ENCODE peak calls at places on chromosomes 3 and 15, in nine cellular contexts. D is SJSA1; U is CD8-positive, alpha-beta memory T cell; Q is adrenal gland; T is aorta; Z is left ventricle myocardium inferior; P is CD8-positive, alpha-beta T cell; A is psoas muscle; O is hepatocyte. R is an unnamed sample.

GRCh38 chr3:157330206-157330605 is 106.4 kb upstream of the PTX3 start:
- DNase-seq in D (no peak), U (no peak), Q (no peak), T (no peak), Z (no peak), P (no peak), A (no peak), O (no peak), R (no peak)

GRCh38 chr15:35690698-35691116 is 144.7 kb upstream of the DPH6 start:
- DNase-seq in D (no peak), U (no peak), Q (no peak), T (no peak), Z (no peak), P (no peak), A (no peak), O (peak; percentile 38), R (no peak)

GRCh38 chr3:156554515-156554841 is 439 bp downstream of the SSR3 start:
- DNase-seq in D (no peak), U (no peak), Q (no peak), T (no peak), Z (no peak), P (no peak), A (no peak), O (no peak), R (no peak)

GRCh38 chr15:70023064-70023768 is 74.5 kb downstream of the TLE3 start:
- DNase-seq in D (peak; percentile 84), U (peak; percentile 89), Q (no peak), T (no peak), Z (no peak), P (peak; percentile 28), A (no peak), O (peak; percentile 22), R (no peak)

GRCh38 chr3:67008388-67008787 is 10.3 kb downstream of the KBTBD8 start:
- DNase-seq in D (no peak), U (no peak), Q (no peak), T (no peak), Z (no peak), P (no peak), A (no peak), O (no peak), R (no peak)

GRCh38 chr3:124483915-124484470 is 246.3 kb upstream of the UMPS start:
- DNase-seq in D (no peak), U (no peak), Q (no peak), T (no peak), Z (no peak), P (no peak), A (no peak), O (no peak), R (no peak)

GRCh38 chr15:40441012-40441735 is 421 bp downstream of the BAHD1 start:
- DNase-seq in D (peak; percentile 38), U (no peak), Q (no peak), T (no peak), Z (no peak), P (no peak), A (no peak), O (peak; percentile 57), R (no peak)

GRCh38 chr15:41981373-41982132 is 9.2 kb upstream of the EHD4 start:
- DNase-seq in D (no peak), U (no peak), Q (no peak), T (no peak), Z (no peak), P (no peak), A (peak; percentile 7), O (no peak), R (no peak)

GRCh38 chr3:160287666-160288065 is 62.4 kb downstream of the C3orf80 start:
- DNase-seq in D (no peak), U (no peak), Q (no peak), T (no peak), Z (no peak), P (no peak), A (no peak), O (no peak), R (no peak)

GRCh38 chr15:38885477-38885952 is 320.9 kb upstream of the RASGRP1 start:
- DNase-seq in D (peak; percentile 15), U (no peak), Q (no peak), T (no peak), Z (no peak), P (no peak), A (no peak), O (no peak), R (no peak)

GRCh38 chr3:156776046-156776445 is 50.1 kb upstream of the LEKR1 start:
- DNase-seq in D (no peak), U (no peak), Q (no peak), T (no peak), Z (no peak), P (no peak), A (no peak), O (no peak), R (no peak)

GRCh38 chr3:130644600-130645232 is 101.9 kb downstream of the PIK3R4 start:
- DNase-seq in D (no peak), U (no peak), Q (no peak), T (no peak), Z (no peak), P (no peak), A (no peak), O (no peak), R (no peak)

GRCh38 chr3:147915057-147915456 is 505.9 kb downstream of the ZIC1 start:
- DNase-seq in D (no peak), U (no peak), Q (no peak), T (no peak), Z (no peak), P (no peak), A (no peak), O (no peak), R (no peak)

GRCh38 chr3:128845119-128845518 is 34.3 kb upstream of the ACAD9 start:
- DNase-seq in D (peak; percentile 6), U (no peak), Q (no peak), T (no peak), Z (no peak), P (no peak), A (no peak), O (no peak), R (no peak)

GRCh38 chr15:63436872-63437375 is 55.3 kb upstream of the CA12 start:
- DNase-seq in D (peak; percentile 90), U (peak; percentile 79), Q (peak; percentile 79), T (peak; percentile 91), Z (peak; percentile 86), P (peak; percentile 70), A (peak; percentile 90), O (peak; percentile 92), R (peak; percentile 25)

GRCh38 chr15:77034620-77035467 is 36.1 kb downstream of the TSPAN3 start:
- DNase-seq in D (no peak), U (peak; percentile 57), Q (peak; percentile 40), T (peak; percentile 84), Z (no peak), P (no peak), A (peak; percentile 73), O (peak; percentile 46), R (no peak)

DNA sequence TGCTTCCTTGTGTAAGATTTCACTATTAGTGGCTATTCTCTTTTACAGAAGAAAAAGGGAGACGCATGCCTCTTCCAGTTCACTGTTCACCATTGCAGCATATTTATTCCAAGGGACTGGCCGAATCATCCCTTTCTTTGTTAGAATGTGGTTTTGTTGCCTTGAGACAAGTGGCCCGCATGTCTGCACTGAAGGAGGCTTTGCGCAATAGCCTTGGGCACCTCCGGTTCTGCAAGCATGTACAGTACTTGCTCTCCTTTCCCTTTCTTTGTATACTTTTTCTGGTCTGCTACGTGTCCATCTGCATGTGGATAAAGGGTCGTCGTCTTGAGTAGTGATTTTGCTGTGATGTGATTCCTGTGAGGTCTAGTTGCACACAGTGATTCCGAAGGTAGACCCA is 43.0 kb downstream of the FLNB start:
- DNase-seq in D (peak; percentile 76), U (no peak), Q (peak; percentile 63), T (no peak), Z (no peak), P (no peak), A (no peak), O (peak; percentile 58), R (no peak)
- H3K27ac ChIP-seq in D (peak overlapping the region; percentile 94), U (no peak overlapping the region), Q (peak overlapping the region; percentile 80), T (no peak overlapping the region), Z (peak overlapping the region; percentile 78), P (no peak overlapping the region), A (no peak overlapping the region), O (peak overlapping the region; percentile 98), R (no peak overlapping the region)

DNA sequence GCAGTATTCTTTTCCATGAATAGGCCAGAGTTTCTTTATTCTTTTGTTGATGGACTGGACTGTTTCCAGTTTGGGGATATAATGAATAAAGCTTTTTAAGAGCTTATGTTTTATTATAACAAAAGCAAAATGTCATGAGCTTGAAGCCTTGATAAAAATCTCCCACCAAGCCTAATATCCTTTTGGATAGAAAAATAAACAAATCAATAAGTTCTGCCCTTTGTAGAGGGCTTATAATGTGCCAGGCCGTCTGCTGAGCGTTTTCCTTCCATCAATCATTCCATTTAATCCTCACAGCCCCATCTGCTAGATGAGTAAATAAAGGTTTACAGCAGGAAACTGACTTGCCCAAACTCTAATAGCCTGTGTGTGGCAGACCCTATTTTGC is 21.4 kb upstream of the RFTN1 start:
- DNase-seq in D (no peak), U (no peak), Q (no peak), T (no peak), Z (no peak), P (no peak), A (no peak), O (no peak), R (no peak)
- H3K27ac ChIP-seq in D (no peak overlapping the region), U (no peak overlapping the region), Q (no peak overlapping the region), T (no peak overlapping the region), Z (no peak overlapping the region), P (no peak overlapping the region), A (peak overlapping the region; percentile 9), O (no peak overlapping the region), R (no peak overlapping the region)

DNA sequence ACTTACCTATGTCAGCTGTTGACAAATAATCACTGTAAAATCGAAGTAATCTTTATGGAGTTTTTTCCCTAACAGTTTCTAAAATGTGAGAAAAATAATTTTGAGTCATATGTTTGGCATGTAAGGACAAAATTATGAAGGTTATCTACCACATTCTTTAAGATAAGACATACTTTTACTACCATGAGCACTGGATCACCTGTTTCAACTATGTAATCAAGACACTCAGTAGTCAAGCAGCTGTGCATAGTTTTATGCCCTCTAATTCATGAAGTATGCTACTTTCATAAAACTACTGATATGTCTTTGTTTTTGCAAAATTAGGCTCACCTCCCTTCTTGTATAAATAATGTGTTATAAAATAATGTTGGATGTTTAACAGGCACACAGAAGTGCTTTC is 12.2 kb downstream of the FGF7 start:
- DNase-seq in D (no peak), U (no peak), Q (no peak), T (no peak), Z (no peak), P (no peak), A (no peak), O (peak; percentile 9), R (no peak)
- H3K27ac ChIP-seq in D (no peak overlapping the region), U (no peak overlapping the region), Q (no peak overlapping the region), T (no peak overlapping the region), Z (peak overlapping the region; percentile 81), P (no peak overlapping the region), A (no peak overlapping the region), O (no peak overlapping the region), R (no peak overlapping the region)

DNA sequence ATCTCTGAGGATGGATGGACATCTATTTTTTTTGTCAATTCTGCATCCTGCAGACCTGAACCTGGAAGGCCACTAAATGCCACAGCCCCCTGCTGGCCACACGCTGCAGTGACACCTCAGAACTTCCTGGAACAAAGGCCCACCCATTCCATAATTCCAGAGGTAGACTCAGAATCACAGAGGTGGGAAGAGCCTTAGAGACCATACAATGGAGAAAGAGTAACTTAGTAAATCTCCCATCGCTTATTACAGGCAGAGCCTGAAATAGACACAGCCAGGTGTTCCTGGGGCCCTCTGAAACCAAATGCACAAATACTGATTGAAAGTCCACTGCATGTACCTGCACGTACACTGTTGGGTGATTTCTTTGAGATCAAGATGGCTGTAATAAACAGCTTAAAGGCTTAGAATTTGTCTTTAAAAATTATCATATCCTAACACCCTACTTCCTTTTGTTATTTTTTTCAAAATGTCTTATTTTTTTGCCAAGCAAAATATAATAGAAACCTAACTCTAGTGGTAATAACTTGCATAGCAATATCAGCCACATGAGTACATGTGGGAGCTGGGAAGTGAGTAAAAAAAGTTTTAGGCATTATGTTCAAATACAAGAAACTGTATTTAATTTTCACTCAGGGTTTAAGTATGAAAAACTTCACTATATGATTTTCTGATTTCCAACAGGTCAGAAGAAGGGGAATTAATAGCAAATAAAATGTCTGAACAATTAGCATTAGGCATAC is 62.7 kb downstream of the EOMES start:
- DNase-seq in D (no peak), U (peak; percentile 68), Q (peak; percentile 55), T (peak; percentile 82), Z (peak; percentile 63), P (peak; percentile 33), A (peak; percentile 64), O (peak; percentile 68), R (peak; percentile 6)
- H3K27ac ChIP-seq in D (no peak overlapping the region), U (no peak overlapping the region), Q (no peak overlapping the region), T (no peak overlapping the region), Z (no peak overlapping the region), P (no peak overlapping the region), A (no peak overlapping the region), O (no peak overlapping the region), R (no peak overlapping the region)